ENCODE peak calls at places on chromosomes 7 and 10, in eight cellular contexts. D is stimulated activated CD4-positive, alpha-beta T cell treated with anti-CD3 and anti-CD28 coated beads, Interleukin-4, amount 100 ng/mL, for 1 hour; L is HFF-Myc; G is HEK293T; P is non-pigmented ciliary epithelial cell; J is OCI-M1; C is occipital lobe; X is left ventricle myocardium inferior. F is an unnamed sample.

GRCh38 chr10:71209324-71210030 is 2.9 kb upstream of the UNC5B start:
- DNase-seq in D (no peak), L (no peak), G (no peak), P (no peak), J (no peak), C (no peak), X (no peak), F (peak)

GRCh38 chr10:87864497-87865059 is 1.2 kb downstream of the PTEN start:
- DNase-seq in D (no peak), L (no peak), G (no peak), P (no peak), J (peak), C (no peak), X (no peak), F (no peak)

GRCh38 chr7:43942997-43943701 is 16.9 kb downstream of the UBE2D4 start:
- DNase-seq in D (no peak), L (no peak), G (no peak), P (no peak), J (no peak), C (no peak), X (no peak), F (peak)

GRCh38 chr7:100423315-100423714 is 5.2 kb downstream of the ZCWPW1 start:
- DNase-seq in D (no peak), L (no peak), G (no peak), P (no peak), J (no peak), C (no peak), X (no peak), F (no peak)

GRCh38 chr10:131651674-131652093 is 249.1 kb upstream of the PPP2R2D start:
- DNase-seq in D (no peak), L (no peak), G (no peak), P (no peak), J (no peak), C (no peak), X (no peak), F (peak)

GRCh38 chr10:17737021-17737965 is 14.7 kb upstream of the TMEM236 start:
- DNase-seq in D (no peak), L (no peak), G (peak), P (no peak), J (peak), C (no peak), X (peak), F (no peak)

GRCh38 chr7:81857385-81857784 is 87.5 kb upstream of the HGF start:
- DNase-seq in D (no peak), L (no peak), G (no peak), P (no peak), J (no peak), C (no peak), X (no peak), F (no peak)

GRCh38 chr7:155992538-155992937 is 180.3 kb upstream of the SHH start:
- DNase-seq in D (no peak), L (no peak), G (no peak), P (no peak), J (no peak), C (no peak), X (no peak), F (no peak)

GRCh38 chr10:19707376-19707775 is 108.9 kb upstream of the PLXDC2 start:
- DNase-seq in D (no peak), L (no peak), G (no peak), P (no peak), J (no peak), C (no peak), X (no peak), F (no peak)

GRCh38 chr7:31059551-31059950 is 7.4 kb downstream of the ADCYAP1R1 start:
- DNase-seq in D (no peak), L (no peak), G (peak), P (no peak), J (no peak), C (no peak), X (no peak), F (no peak)

GRCh38 chr10:23408330-23408976 is 30.4 kb upstream of the OTUD1 start:
- DNase-seq in D (no peak), L (peak), G (peak), P (peak), J (no peak), C (no peak), X (no peak), F (no peak)

F was measured in left lobe of liver.